ENCODE peak calls at places on chromosomes 6 and 20, in five cellular contexts. S is right cardiac atrium; P is CD8-positive, alpha-beta T cell; C is dorsolateral prefrontal cortex; I is ascending aorta. H is an unnamed sample. For H3K27me3, the result is how much of the 10 kb centered on the place peaks cover.

GRCh38 chr6:49264909-49265308 is 198.1 kb downstream of the MMUT start:
- DNase-seq in C (no peak), S (peak), I (no peak), P (no peak), H (no peak)

GRCh38 chr6:157881375-157881774 is 58.3 kb downstream of the SNX9 start:
- DNase-seq in P (no peak), C (no peak), S (no peak), I (no peak), H (no peak)

GRCh38 chr6:15516923-15517560 is 145.8 kb downstream of the DTNBP1 start:
- DNase-seq in P (no peak), I (no peak), S (no peak), C (no peak), H (no peak)

GRCh38 chr6:116280161-116280959 is 630 bp upstream of the TSPYL1 start:
- DNase-seq in S (no peak), P (no peak), I (no peak), C (no peak), H (no peak)

GRCh38 chr6:100461273-100461919 is 3.3 kb downstream of the SIM1 start:
- DNase-seq in C (no peak), P (no peak), S (no peak), I (no peak), H (no peak)

GRCh38 chr20:19433371-19434316 is 221.2 kb downstream of the SLC24A3 start:
- DNase-seq in P (no peak), C (no peak), I (no peak), S (no peak), H (no peak)

GRCh38 chr6:42269553-42269952 is 51.9 kb upstream of the MRPS10 start:
- DNase-seq in I (no peak), S (no peak), C (no peak), P (peak), H (peak)

GRCh38 chr6:155340464-155341129 is 26.3 kb upstream of the TFB1M start:
- DNase-seq in C (no peak), I (no peak), P (no peak), S (no peak), H (no peak)

GRCh38 chr6:453152-453551 is 61.6 kb downstream of the IRF4 start:
- DNase-seq in C (peak), I (no peak), S (peak), P (peak), H (peak)

GRCh38 chr20:2822073-2822472 is 5.9 kb downstream of the TMEM239 start:
- DNase-seq in C (no peak), I (no peak), S (no peak), P (peak), H (no peak)

GRCh38 chr6:27280064-27280539 is 32.0 kb downstream of the POM121L2 start:
- DNase-seq in C (no peak), P (no peak), S (no peak), I (no peak), H (no peak)

GRCh38 chr6:43328528-43328927 is 19.9 kb upstream of the CRIP3 start:
- DNase-seq in P (no peak), I (no peak), S (peak), C (no peak), H (no peak)

GRCh38 chr6:110878751-110879539 is 4.4 kb downstream of the AMD1 start:
- DNase-seq in C (peak), I (no peak), S (no peak), P (no peak), H (peak)

GRCh38 chr20:14445310-14445709 is 107.9 kb upstream of the FLRT3 start:
- DNase-seq in S (no peak), I (no peak), P (no peak), C (no peak), H (no peak)

GRCh38 chr20:49132995-49133451 is 55.1 kb downstream of the STAU1 start:
- DNase-seq in S (no peak), P (no peak), C (no peak), I (no peak), H (no peak)

GRCh38 chr20:17499041-17499440 is 32.1 kb downstream of the BFSP1 start:
- DNase-seq in I (no peak), S (no peak), C (no peak), P (no peak), H (no peak)

GRCh38 chr6:30963641-30964040 is 19.9 kb upstream of the MUC21 start:
- DNase-seq in I (no peak), C (no peak), P (no peak), S (no peak), H (no peak)

GRCh38 chr6:121523628-121524027 is 88.2 kb downstream of the GJA1 start:
- DNase-seq in C (no peak), I (no peak), S (no peak), P (no peak), H (no peak)

GRCh38 chr6:128150376-128150775 is 249.5 kb upstream of the THEMIS start:
- DNase-seq in S (no peak), I (no peak), C (no peak), P (no peak), H (no peak)

GRCh38 chr6:79416931-79417330 is 120.3 kb downstream of the LCA5 start:
- DNase-seq in P (no peak), I (no peak), S (no peak), C (no peak), H (no peak)

GRCh38 chr6:108293527-108294296 is 1.1 kb upstream of the AFG1L start:
- DNase-seq in P (no peak), I (no peak), S (no peak), C (no peak), H (no peak)

GRCh38 chr6:89269981-89270380 is 45.1 kb downstream of the GABRR2 start:
- DNase-seq in P (peak), S (no peak), C (no peak), I (no peak), H (no peak)

GRCh38 chr20:38201356-38201755 is 36.3 kb upstream of the TGM2 start:
- DNase-seq in P (no peak), S (no peak), C (no peak), I (no peak), H (peak)

GRCh38 chr6:151325075-151326050 is 66.0 kb downstream of the ZBTB2 start:
- DNase-seq in C (peak), S (peak), P (peak), I (peak), H (peak)

GRCh38 chr6:15626878-15627683 is 35.7 kb downstream of the DTNBP1 start:
- DNase-seq in I (no peak), C (no peak), P (no peak), S (no peak), H (no peak)

GRCh38 chr6:16803294-16804006 is 42.2 kb upstream of the ATXN1 start:
- DNase-seq in S (peak), I (no peak), P (no peak), C (peak), H (no peak)

GRCh38 chr20:64048402-64049044 is 916 bp downstream of the SOX18 start:
- DNase-seq in S (no peak), P (no peak), I (no peak), C (no peak), H (no peak)
- H3K27me3 ChIP-seq in S (under half), P (under half), I (under half), C (half or more), H (under half)

GRCh38 chr20:9349256-9349655 is 165.1 kb upstream of the LAMP5 start:
- DNase-seq in C (no peak), S (no peak), P (no peak), I (no peak), H (no peak)

GRCh38 chr20:9352740-9353139 is 161.7 kb upstream of the LAMP5 start:
- DNase-seq in C (no peak), P (no peak), S (no peak), I (no peak), H (no peak)

GRCh38 chr20:9348746-9349145 is 165.6 kb upstream of the LAMP5 start:
- DNase-seq in C (no peak), S (no peak), P (no peak), I (no peak), H (no peak)

GRCh38 chr20:9344080-9344920 is 170.1 kb upstream of the LAMP5 start:
- DNase-seq in C (no peak), P (no peak), S (no peak), I (no peak), H (no peak)

DNA sequence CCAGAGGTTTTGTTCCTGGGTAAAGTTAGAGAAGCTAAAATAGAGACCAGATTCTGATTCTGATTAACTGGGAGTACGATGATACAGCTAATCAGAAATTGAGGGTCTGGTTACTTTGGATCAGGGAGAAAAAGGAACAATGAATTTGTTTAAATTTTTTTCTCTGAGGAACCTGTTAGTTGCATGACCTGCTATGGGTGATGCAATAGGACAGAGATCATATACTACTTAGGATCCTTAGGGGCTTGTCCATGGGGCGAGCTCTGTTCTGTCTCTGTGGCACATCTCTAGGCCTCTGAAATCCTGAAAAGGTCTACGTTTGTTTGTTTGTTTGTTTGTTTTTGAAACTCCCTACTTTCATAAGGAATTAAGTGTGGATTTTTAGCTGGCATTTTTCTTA is 166.1 kb upstream of the LAMP5 start:
- DNase-seq in I (no peak), C (no peak), S (no peak), P (no peak), H (no peak)
- H3K4me3 ChIP-seq in I (no peak), C (no peak), S (no peak), P (no peak), H (no peak)

GRCh38 chr20:21029356-21029755 is 76.8 kb downstream of the LINC00237 start:
- DNase-seq in P (no peak), I (no peak), S (no peak), C (no peak), H (no peak)
- H3K27me3 ChIP-seq in P (under half), I (under half), S (under half), C (under half), H (under half)

GRCh38 chr20:5825136-5825719 is 75.0 kb downstream of the SHLD1 start:
- DNase-seq in S (no peak), P (no peak), C (no peak), I (no peak), H (no peak)
- H3K4me3 ChIP-seq in S (no peak), P (no peak), C (no peak), I (no peak), H (no peak)

GRCh38 chr20:63545814-63546213 is 1.7 kb downstream of the SRMS start:
- DNase-seq in C (no peak), P (no peak), S (no peak), I (no peak), H (no peak)

GRCh38 chr20:63546256-63546655 is 1.3 kb downstream of the SRMS start:
- DNase-seq in P (no peak), I (no peak), C (no peak), S (no peak), H (no peak)

GRCh38 chr20:63543733-63544132 is 3.8 kb downstream of the SRMS start:
- DNase-seq in P (no peak), I (no peak), S (no peak), C (no peak), H (no peak)

GRCh38 chr20:63544241-63544957 is 3.1 kb downstream of the SRMS start:
- DNase-seq in S (no peak), I (no peak), P (no peak), C (no peak), H (no peak)

GRCh38 chr20:63544958-63545516 is 2.5 kb downstream of the SRMS start:
- DNase-seq in S (no peak), P (no peak), C (no peak), I (no peak), H (peak)
- H3K27me3 ChIP-seq in S (under half), P (under half), C (under half), I (under half), H (under half)

H was measured in Peyer's patch.